ENCODE peak calls at places on chromosomes 2 and 18, in ten cellular contexts. Q, E, X, S, K, N, U, R, F and G are unnamed samples.

GRCh38 chr2:193824474-193824873 is 1629.7 kb upstream of the TMEFF2 start:
- DNase-seq in U (no peak), X (peak), N (no peak), Q (peak), F (no peak), K (no peak), E (no peak), S (no peak), R (no peak), G (peak)

GRCh38 chr2:203669820-203670219 is 36.6 kb upstream of the CD28 start:
- DNase-seq in R (no peak), S (no peak), N (peak), Q (no peak), K (no peak), U (no peak), F (no peak), X (peak), E (no peak), G (peak)

GRCh38 chr18:76619342-76620315 is 124.6 kb upstream of the ZNF516 start:
- DNase-seq in N (peak), E (peak), Q (peak), X (peak), K (no peak), U (peak), R (peak), S (peak), F (peak), G (peak)

GRCh38 chr18:7662866-7663265 is 95.8 kb downstream of the PTPRM start:
- DNase-seq in U (no peak), N (no peak), X (no peak), F (no peak), E (no peak), K (no peak), S (peak), R (peak), Q (no peak), G (no peak)

GRCh38 chr2:173388795-173389194 is 34.1 kb downstream of the CDCA7 start:
- DNase-seq in N (no peak), Q (no peak), R (no peak), K (no peak), F (no peak), S (no peak), U (no peak), X (no peak), E (no peak), G (no peak)

GRCh38 chr2:7557376-7557775 is 640.2 kb downstream of the RNF144A start:
- DNase-seq in E (no peak), R (no peak), F (no peak), K (no peak), S (no peak), Q (no peak), U (no peak), N (no peak), X (no peak), G (no peak)

GRCh38 chr2:161428240-161428587 is 12.1 kb downstream of the TBR1 start:
- DNase-seq in N (no peak), R (no peak), F (no peak), E (no peak), X (no peak), Q (no peak), S (no peak), U (no peak), K (no peak), G (no peak)

GRCh38 chr18:13178976-13179375 is 39.6 kb upstream of the LDLRAD4 start:
- DNase-seq in U (no peak), X (peak), N (peak), R (no peak), Q (peak), E (no peak), F (no peak), K (no peak), S (no peak), G (no peak)

GRCh38 chr18:28725876-28726275 is 548.9 kb upstream of the CDH2 start:
- DNase-seq in Q (peak), R (no peak), U (no peak), X (no peak), S (no peak), K (no peak), N (peak), E (no peak), F (no peak), G (peak)

GRCh38 chr2:172106128-172106961 is 3.6 kb upstream of the DLX2 start:
- DNase-seq in S (peak), K (no peak), F (no peak), N (peak), R (no peak), Q (no peak), U (peak), X (no peak), E (no peak), G (no peak)

GRCh38 chr2:203830294-203831055 is 37.1 kb upstream of the CTLA4 start:
- DNase-seq in E (no peak), S (no peak), N (no peak), F (no peak), X (no peak), K (no peak), Q (no peak), R (no peak), U (no peak), G (no peak)

GRCh38 chr2:73418343-73418742 is 32.7 kb downstream of the ALMS1 start:
- DNase-seq in S (no peak), E (peak), Q (peak), U (peak), F (peak), N (peak), R (peak), K (no peak), X (peak), G (peak)

GRCh38 chr2:222819722-222820333 is 41.0 kb upstream of the ACSL3 start:
- DNase-seq in S (no peak), U (no peak), N (peak), F (no peak), R (no peak), Q (peak), K (no peak), E (no peak), X (peak), G (peak)

GRCh38 chr18:37844209-37844970 is 278.8 kb upstream of the CELF4 start:
- DNase-seq in F (no peak), U (no peak), X (no peak), Q (no peak), N (no peak), S (no peak), K (no peak), E (no peak), R (no peak), G (no peak)

GRCh38 chr2:172046080-172046678 is 39.1 kb upstream of the DLX1 start:
- DNase-seq in N (no peak), X (no peak), R (no peak), Q (no peak), E (no peak), K (no peak), S (no peak), F (no peak), U (no peak), G (no peak)

GRCh38 chr2:16050261-16051045 is 110.1 kb downstream of the MYCN start:
- DNase-seq in Q (no peak), E (no peak), N (no peak), X (no peak), S (no peak), R (no peak), K (no peak), U (no peak), F (no peak), G (no peak)

DNA sequence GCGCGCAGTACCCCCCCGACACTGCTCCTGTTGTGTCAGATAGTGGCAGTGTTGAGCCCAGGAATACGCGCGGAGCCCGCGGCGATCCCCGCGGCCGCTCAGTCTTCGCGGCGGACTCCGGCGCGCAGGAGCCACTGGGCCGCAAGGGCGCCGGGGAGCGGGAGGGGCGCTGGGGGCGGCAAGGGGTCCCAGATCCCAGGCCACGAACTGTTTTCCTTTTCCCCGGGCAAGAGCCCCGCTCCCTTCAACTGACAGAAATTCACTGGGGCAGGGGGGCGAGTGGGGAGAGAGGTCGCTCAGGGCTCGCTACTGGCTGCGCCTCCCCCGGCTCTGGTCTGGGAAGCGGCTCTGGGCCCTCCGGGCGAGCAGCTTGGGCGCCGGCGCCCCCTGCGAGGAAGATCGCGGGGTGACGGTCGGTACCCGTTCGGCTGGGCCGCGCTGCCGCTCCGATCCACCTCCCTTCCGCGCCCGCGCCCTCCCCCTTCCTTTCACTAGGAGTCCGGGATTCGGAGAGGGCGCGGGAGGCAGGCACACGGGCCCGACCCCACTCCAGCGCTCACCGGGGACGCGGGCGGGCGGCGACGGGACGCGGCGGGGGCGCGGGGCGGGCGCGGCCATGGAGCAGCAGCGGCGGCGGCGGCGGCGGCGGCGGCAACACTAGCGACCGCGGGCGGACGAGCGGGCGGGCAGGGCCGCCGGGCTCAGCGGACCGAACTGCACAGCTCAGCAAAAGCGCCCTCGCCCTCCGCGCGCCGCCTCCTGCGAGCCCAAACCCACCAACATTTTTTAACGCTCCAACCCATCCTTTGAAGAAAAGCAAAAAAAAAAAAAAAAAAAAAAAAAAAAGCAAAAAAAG is 1.4 kb upstream of the SETBP1 start:
- DNase-seq in N (peak), F (peak), U (peak), K (peak), Q (peak), R (peak), E (peak), X (peak), S (peak), G (peak)
- TF ChIP-seq CTCF in N (peak), F (no peak), U (peak), K (peak), Q (peak), R (peak), E (peak), X (peak), S (peak), G (peak)

DNA sequence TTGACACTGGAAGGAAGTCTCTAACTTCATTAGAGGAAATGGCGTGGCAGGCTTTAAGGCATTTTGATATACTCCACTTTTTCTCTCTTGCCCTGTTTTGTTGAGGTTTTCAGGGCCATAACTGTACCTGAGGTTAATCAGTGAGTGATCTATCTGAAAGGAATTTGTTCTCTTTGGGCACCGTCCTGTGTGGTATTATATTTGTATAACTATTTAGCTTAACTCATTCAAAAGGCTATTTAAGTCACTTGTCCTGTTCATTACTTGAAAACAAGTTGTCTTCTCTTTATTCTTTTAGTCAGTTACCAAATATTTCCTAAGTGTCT is 180.4 kb downstream of the NEDD4L start:
- DNase-seq in F (no peak), E (no peak), Q (no peak), U (no peak), R (no peak), X (no peak), N (no peak), K (no peak), S (no peak), G (no peak)
- H3K4me3 ChIP-seq in F (peak), E (no peak), Q (peak), U (peak), R (no peak), X (no peak), N (no peak), K (no peak), S (no peak), G (peak)

GRCh38 chr2:217802261-217802660 is 200.5 kb downstream of the TNS1 start:
- DNase-seq in R (no peak), E (no peak), N (no peak), F (no peak), Q (no peak), X (no peak), U (no peak), K (no peak), S (no peak), G (no peak)

GRCh38 chr2:217801711-217802110 is 201.1 kb downstream of the TNS1 start:
- DNase-seq in K (no peak), S (no peak), E (no peak), N (no peak), F (no peak), X (no peak), R (no peak), U (no peak), Q (no peak), G (no peak)

GRCh38 chr2:217800433-217801114 is 202.2 kb downstream of the TNS1 start:
- DNase-seq in Q (no peak), U (no peak), S (no peak), E (no peak), K (no peak), R (no peak), X (no peak), N (no peak), F (no peak), G (no peak)

GRCh38 chr2:217799553-217800432 is 203.0 kb downstream of the TNS1 start:
- DNase-seq in R (no peak), N (no peak), S (no peak), Q (no peak), U (no peak), K (no peak), F (peak), X (no peak), E (no peak), G (no peak)

DNA sequence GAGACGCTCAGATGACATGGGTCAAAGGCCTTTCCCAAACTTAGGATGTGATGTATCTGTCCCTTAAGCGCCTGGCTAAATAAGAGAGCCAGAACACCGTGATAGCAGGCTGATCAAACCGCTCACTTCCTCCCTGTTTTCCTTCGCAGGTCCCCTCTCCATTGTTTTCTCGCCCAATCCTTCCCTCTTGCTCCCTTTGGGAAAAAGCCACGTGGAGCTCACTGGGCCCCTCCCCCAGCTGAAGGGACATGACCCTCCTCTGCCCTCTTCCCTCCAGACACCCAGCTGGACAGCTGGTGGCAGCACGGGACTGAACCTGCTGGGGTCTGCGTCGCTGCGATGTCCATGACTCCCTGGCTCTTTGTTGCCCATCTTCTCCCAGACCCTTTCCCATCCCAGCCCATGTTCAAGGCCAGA is 201.7 kb downstream of the TNS1 start:
- DNase-seq in Q (no peak), N (no peak), R (no peak), X (no peak), S (no peak), F (no peak), U (no peak), K (no peak), E (no peak), G (no peak)
- TF ChIP-seq CTCF in Q (no peak), N (no peak), R (no peak), X (no peak), S (no peak), F (no peak), U (no peak), K (no peak), E (no peak), G (no peak)

GRCh38 chr2:86218124-86218523 is 18.9 kb downstream of the MRPL35 start:
- DNase-seq in Q (no peak), U (no peak), E (no peak), N (no peak), F (no peak), X (no peak), K (no peak), R (no peak), S (no peak), G (no peak)

GRCh38 chr2:86223682-86224560 is 24.7 kb downstream of the MRPL35 start:
- DNase-seq in K (no peak), Q (peak), U (no peak), R (no peak), N (peak), E (no peak), S (no peak), F (no peak), X (peak), G (no peak)

GRCh38 chr2:86219896-86220295 is 20.6 kb downstream of the MRPL35 start:
- DNase-seq in Q (no peak), S (no peak), E (no peak), R (no peak), K (no peak), N (no peak), X (no peak), F (no peak), U (no peak), G (no peak)

GRCh38 chr2:86223098-86223681 is 23.9 kb downstream of the MRPL35 start:
- DNase-seq in U (no peak), N (peak), F (peak), E (peak), K (no peak), S (no peak), R (peak), Q (no peak), X (peak), G (peak)

DNA sequence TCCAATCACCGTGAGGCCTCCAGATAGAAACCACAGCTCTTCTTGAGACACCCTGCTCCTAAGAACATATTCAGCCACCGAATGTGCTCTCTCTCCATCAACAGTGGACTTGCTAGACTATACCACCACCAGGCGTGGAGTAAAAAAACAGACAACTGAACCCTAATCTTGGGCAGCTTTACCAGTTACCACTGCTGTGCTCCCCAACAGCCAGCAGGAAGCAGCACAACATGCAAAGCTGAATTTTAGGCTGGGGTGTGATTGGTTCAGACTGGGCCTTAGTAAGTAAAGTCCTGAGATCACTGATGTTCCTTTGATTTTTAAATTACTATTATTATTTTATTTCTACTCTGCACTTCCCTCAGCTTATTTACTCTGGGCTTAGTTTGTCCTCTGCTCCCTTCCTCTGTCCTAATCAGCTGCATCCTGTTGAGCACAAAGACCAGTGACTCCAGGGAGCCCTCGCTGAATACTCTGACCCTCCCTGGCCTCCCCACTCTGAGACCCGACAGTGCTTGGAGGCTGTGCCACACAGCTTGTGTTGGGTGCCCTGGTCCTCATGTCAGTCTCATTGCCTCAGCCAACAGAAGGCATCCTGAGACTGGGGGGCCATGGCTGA is 21.9 kb downstream of the MRPL35 start:
- DNase-seq in R (no peak), U (no peak), F (peak), X (peak), Q (peak), N (peak), S (no peak), K (no peak), E (peak), G (peak)
- H3K4me3 ChIP-seq in R (no peak), U (no peak), F (no peak), X (no peak), Q (no peak), N (no peak), S (no peak), K (no peak), E (no peak), G (no peak)

GRCh38 chr2:108852375-108852774 is 65.8 kb downstream of the CCDC138 start:
- DNase-seq in E (no peak), K (no peak), Q (no peak), X (no peak), N (no peak), F (no peak), U (no peak), R (no peak), S (no peak), G (no peak)

GRCh38 chr2:108853421-108853820 is 66.8 kb downstream of the CCDC138 start:
- DNase-seq in N (peak), F (no peak), E (no peak), R (no peak), S (no peak), U (no peak), X (peak), Q (no peak), K (no peak), G (no peak)

GRCh38 chr2:108854484-108854883 is 67.9 kb downstream of the CCDC138 start:
- DNase-seq in E (no peak), Q (no peak), N (no peak), F (no peak), S (no peak), R (no peak), X (no peak), K (no peak), U (no peak), G (no peak)

GRCh38 chr2:108858894-108859293 is 72.3 kb downstream of the CCDC138 start:
- DNase-seq in R (no peak), Q (peak), S (no peak), K (no peak), F (no peak), X (peak), U (no peak), N (peak), E (no peak), G (peak)

DNA sequence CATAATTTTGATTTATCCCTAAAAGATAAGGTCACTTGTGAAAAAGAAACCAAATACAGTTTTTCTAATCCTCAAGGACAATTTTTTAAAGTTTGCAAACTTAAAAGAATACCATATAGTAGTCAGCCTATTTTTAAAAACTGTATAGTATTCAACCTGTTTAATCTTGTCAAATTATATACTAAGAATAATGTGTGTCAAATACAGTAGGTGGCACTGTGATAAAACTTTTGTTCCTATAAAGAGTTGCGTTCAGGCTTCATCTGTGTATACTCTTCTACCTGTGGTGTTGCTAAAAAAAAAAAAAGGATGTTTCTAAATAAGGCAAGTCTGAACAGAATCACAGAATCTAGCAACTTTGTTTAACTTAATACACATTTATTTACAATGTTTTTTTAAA is 68.6 kb downstream of the CCDC138 start:
- DNase-seq in S (no peak), F (no peak), E (no peak), N (peak), U (no peak), K (no peak), R (no peak), Q (peak), X (peak), G (peak)
- TF ChIP-seq CTCF in S (no peak), F (no peak), E (no peak), N (peak), U (peak), K (peak), R (peak), Q (peak), X (peak), G (no peak)

DNA sequence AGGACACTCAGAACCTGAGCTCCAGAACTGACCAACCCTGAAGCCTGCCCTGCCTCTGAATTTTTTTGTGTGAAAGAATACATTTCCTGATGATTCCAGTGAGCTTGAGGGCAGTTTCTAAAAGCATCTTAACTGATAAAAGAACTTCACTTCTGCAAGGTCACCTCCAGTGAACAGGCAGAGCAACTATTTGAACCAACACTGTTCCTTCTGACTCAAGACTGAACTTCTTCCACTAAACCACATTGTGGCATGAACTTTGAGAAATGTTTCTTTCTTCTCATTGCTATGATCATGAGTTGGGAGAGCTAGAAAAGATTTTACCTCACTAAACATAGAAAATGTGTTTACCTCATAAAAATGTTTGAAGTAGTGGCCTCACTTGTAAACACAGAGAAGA is 83.8 kb upstream of the SERTAD2 start:
- DNase-seq in K (no peak), N (peak), F (no peak), S (no peak), Q (no peak), X (no peak), E (no peak), R (no peak), U (no peak), G (peak)
- H3K4me3 ChIP-seq in K (no peak), N (no peak), F (no peak), S (no peak), Q (no peak), X (no peak), E (no peak), R (no peak), U (no peak), G (no peak)